ENCODE peak calls at places on chromosomes 12 and 14, in four cellular contexts. D is GM13977, Z is heart left ventricle, K is putamen. I is an unnamed sample.
A peak's percentile ranks its signal among the peaks of the same experiment; 100 is the strongest.

GRCh38 chr14:96717116-96717515 is 80.1 kb upstream of the VRK1 start:
- DNase-seq in K (no peak), Z (no peak), D (no peak), I (no peak)

GRCh38 chr12:53292441-53292840 is 2.9 kb upstream of the PFDN5 start:
- DNase-seq in Z (no peak), K (no peak), D (no peak), I (no peak)

GRCh38 chr12:2553388-2554126 is 241.2 kb upstream of the FKBP4 start:
- DNase-seq in Z (peak; percentile 43), D (no peak), K (peak; percentile 29), I (no peak)

GRCh38 chr12:32039917-32040575 is 66.6 kb upstream of the BICD1 start:
- DNase-seq in K (no peak), Z (no peak), D (no peak), I (no peak)

GRCh38 chr14:58131386-58131785 is 20.6 kb downstream of the ARMH4 start:
- DNase-seq in Z (no peak), D (no peak), K (no peak), I (peak; percentile 21)

GRCh38 chr14:71143391-71144290 is 236.4 kb downstream of the PCNX1 start:
- DNase-seq in D (no peak), K (peak; percentile 48), Z (no peak), I (peak; percentile 15)

GRCh38 chr14:47917344-47917954 is 242.0 kb upstream of the MDGA2 start:
- DNase-seq in Z (no peak), D (peak; percentile 8), K (peak; percentile 35), I (no peak)

GRCh38 chr14:88299865-88300264 is 23.2 kb downstream of the KCNK10 start:
- DNase-seq in D (no peak), Z (no peak), K (no peak), I (no peak)

GRCh38 chr14:80776186-80776585 is 165.4 kb downstream of the CEP128 start:
- DNase-seq in D (no peak), Z (no peak), K (no peak), I (no peak)

GRCh38 chr14:89973234-89973823 is 17.6 kb downstream of the TDP1 start:
- DNase-seq in Z (peak; percentile 68), K (peak; percentile 78), D (peak; percentile 59), I (peak; percentile 27)

I was measured in AG04450.